ENCODE peak calls at places on chromosomes 12 and 14, in six cellular contexts. V is pancreas, E is neural progenitor cell, O is PC-3, X is GM12878, C is cardiac fibroblast. S is an unnamed sample.

GRCh38 chr12:108759914-108760313 is 28.6 kb upstream of the CORO1C start:
- DNase-seq in E (no peak), O (no peak), X (no peak), C (no peak), V (no peak), S (no peak)

GRCh38 chr14:61280526-61281185 is 482 bp downstream of the TMEM30B start:
- DNase-seq in E (peak), O (peak), C (peak), V (peak), X (no peak), S (no peak)

GRCh38 chr14:21088687-21089086 is 9.8 kb downstream of the ZNF219 start:
- DNase-seq in X (no peak), E (no peak), C (no peak), O (no peak), V (no peak), S (no peak)

GRCh38 chr12:45483571-45483970 is 245.9 kb upstream of the ARID2 start:
- DNase-seq in O (peak), E (no peak), C (peak), V (no peak), X (no peak), S (no peak)

GRCh38 chr12:54377797-54378515 is 6.6 kb downstream of the ZNF385A start:
- DNase-seq in V (no peak), X (no peak), O (no peak), C (no peak), E (no peak), S (no peak)

GRCh38 chr14:104293851-104294627 is 155.7 kb downstream of the KIF26A start:
- DNase-seq in X (no peak), E (peak), C (no peak), O (peak), V (peak), S (no peak)

GRCh38 chr12:92085040-92085439 is 60.6 kb downstream of the BTG1 start:
- DNase-seq in X (no peak), O (no peak), E (no peak), C (no peak), V (no peak), S (no peak)

GRCh38 chr12:43099691-43100163 is 452.3 kb downstream of the ADAMTS20 start:
- DNase-seq in O (no peak), V (no peak), X (no peak), E (no peak), C (no peak), S (no peak)

GRCh38 chr12:43776498-43776897 is 17.7 kb downstream of the IRAK4 start:
- DNase-seq in O (peak), E (peak), V (no peak), X (no peak), C (peak), S (no peak)

GRCh38 chr14:105492966-105493871 is 2.2 kb downstream of the TEDC1 start:
- DNase-seq in V (peak), X (no peak), O (no peak), C (no peak), E (no peak), S (no peak)

GRCh38 chr12:45124485-45125155 is 73.7 kb upstream of the DBX2 start:
- DNase-seq in V (no peak), E (peak), X (no peak), O (no peak), C (no peak), S (no peak)

GRCh38 chr12:71070416-71071155 is 87.2 kb downstream of the TSPAN8 start:
- DNase-seq in V (no peak), E (no peak), X (no peak), O (peak), C (peak), S (no peak)

GRCh38 chr12:28799337-28799736 is 349.7 kb upstream of the FAR2 start:
- DNase-seq in C (no peak), V (no peak), E (no peak), X (no peak), O (peak), S (no peak)

GRCh38 chr12:48084066-48084465 is 21.8 kb downstream of the SENP1 start:
- DNase-seq in E (peak), O (peak), C (peak), V (no peak), X (no peak), S (no peak)

GRCh38 chr14:45145214-45145613 is 9.5 kb downstream of the FANCM start:
- DNase-seq in V (no peak), C (no peak), E (no peak), O (no peak), X (no peak), S (no peak)
- H3K4me3 ChIP-seq in V (no peak), C (no peak), E (no peak), O (no peak), X (no peak), S (no peak)

GRCh38 chr12:30687265-30687986 is 8.2 kb downstream of the IPO8 start:
- DNase-seq in C (peak), E (no peak), V (no peak), O (no peak), X (no peak), S (no peak)
- TF ChIP-seq CTCF in C (no peak), E (no peak), V (no peak), O (no peak), X (no peak), S (no peak)

DNA sequence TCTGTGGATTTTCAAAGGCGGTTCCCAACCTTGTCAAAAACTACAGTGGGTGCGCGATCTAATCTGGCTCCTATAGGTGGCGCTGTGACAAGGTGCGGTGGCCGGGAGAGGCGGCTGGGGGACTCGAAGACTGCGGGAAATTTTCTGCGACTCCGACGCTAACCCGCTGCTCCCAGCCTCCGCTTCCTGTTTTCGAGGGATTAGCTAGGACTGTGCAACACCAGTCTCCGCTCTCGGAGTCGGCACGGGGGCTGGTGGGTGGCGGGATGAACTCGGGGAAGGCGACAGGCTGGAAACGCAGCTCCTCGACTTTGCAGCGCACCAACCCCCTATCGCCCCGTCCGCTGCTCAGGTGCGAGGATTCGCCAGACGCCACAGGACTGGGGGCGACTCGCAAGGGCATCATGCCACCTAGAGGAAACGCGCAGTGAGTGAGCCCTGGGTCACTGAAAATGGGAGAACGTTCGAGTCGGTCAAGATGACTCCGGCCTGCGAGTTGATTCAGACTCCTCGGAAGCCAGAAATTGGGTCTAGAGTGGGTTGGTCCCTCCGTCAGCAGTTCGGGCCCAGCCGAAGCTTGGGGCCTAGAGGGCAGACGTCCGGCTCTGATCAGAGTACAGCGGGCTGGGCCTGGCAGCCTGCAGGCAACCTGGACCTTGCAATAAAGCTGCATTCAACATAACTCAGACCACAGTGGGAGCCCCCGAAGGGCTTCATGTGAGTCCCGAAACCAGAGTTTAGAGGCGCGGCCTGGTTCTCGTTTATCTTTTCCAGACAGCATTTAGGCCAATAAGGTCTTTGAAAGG is 5.5 kb upstream of the PAX9 start:
- DNase-seq in E (peak), V (peak), C (no peak), O (peak), X (no peak), S (no peak)
- H3K4me3 ChIP-seq in E (peak), V (peak), C (no peak), O (peak), X (no peak), S (no peak)

GRCh38 chr12:52667509-52667908 is 12.7 kb downstream of the KRT1 start:
- DNase-seq in V (no peak), E (peak), X (no peak), C (no peak), O (peak), S (no peak)
- TF ChIP-seq CTCF in V (no peak), E (peak), X (no peak), C (peak), O (peak), S (peak)

GRCh38 chr12:79414252-79414651 is 276.5 kb downstream of the PAWR start:
- DNase-seq in E (no peak), C (no peak), X (no peak), V (no peak), O (no peak), S (no peak)
- H3K4me3 ChIP-seq in E (no peak), C (no peak), X (no peak), V (no peak), O (no peak), S (no peak)

DNA sequence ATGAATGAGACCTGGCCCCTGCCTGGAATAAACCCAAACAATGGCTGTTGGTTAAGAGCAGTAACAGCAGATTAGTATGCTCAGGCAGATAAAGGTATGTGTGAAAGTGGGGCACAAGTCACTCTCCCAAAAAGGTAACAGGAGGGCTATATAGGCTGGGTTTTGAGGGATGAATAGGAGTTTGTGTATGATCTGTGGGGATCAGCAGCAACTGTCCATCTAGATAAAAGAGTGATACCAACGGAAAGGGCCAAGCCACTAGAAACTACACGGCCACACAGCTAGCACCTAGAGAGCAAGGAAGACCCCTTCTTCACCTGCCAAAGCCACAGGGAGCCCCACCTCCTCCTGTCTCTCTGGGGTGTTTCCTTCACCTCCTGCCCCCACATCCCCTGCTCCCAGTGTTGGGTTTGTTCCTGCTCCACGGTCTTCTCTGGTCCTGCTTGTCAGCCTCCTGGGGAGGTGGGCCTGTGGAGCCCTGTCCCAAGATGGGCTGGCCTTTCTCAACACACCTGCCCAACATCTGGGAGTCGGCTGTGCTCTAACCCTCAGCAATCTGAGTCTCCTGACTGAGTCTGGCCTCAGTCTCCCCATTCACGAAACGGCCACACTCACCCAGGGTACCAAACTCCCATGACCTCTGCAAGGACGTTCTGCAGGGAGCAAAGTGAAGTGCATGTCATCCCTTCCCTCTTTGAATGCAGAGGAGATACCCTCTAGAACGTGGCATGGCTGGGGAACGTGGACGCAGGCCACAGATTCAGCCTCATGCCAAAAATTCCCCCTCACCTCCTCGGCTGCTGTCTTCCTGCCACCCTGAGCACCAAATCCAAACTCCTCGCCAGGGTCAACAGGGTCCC is 108.2 kb downstream of the NCOR2 start:
- DNase-seq in E (no peak), V (no peak), O (no peak), X (no peak), C (no peak), S (no peak)
- TF ChIP-seq CTCF in E (no peak), V (no peak), O (no peak), X (no peak), C (no peak), S (no peak)

GRCh38 chr12:112130461-112130998 is 5.2 kb downstream of the TRAFD1 start:
- DNase-seq in C (no peak), X (peak), O (no peak), V (no peak), E (no peak), S (no peak)
- H3K4me3 ChIP-seq in C (no peak), X (peak), O (no peak), V (no peak), E (no peak), S (no peak)

DNA sequence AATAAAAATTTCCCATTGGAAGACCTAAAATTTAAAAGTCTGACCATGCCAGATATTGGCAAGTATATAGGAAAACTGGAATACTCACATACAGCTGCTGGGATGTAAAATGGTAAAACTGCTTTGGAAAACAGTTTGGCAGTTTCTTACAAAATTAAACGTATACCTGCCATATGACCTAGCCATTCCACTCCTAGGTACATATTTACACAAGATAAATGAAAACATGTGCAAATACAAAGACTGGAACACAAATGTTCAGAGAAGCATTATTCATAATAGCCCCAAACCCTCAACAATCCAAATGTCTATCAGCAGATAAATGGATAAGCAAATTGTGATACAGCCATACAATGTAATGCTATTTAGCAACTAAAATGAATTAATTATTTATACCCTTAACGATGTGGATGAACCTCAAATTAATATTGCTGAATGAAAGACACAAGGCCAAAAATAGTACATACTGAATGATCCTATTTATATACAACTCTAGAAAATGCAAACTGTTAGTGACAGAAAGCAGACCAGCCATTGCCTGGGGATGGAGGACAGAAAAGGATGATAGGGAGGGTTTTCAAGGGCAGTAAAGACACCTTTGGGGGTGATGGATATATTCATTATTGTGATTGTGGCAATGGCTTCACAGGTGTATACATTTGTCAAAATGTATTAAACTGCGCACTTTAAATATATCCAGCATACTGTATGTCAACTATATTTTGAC is 21.3 kb upstream of the TCP11L2 start:
- DNase-seq in O (peak), C (no peak), V (no peak), E (no peak), X (no peak), S (no peak)
- TF ChIP-seq CTCF in O (no peak), C (no peak), V (no peak), E (no peak), X (no peak), S (no peak)